ENCODE peak calls at places on chromosomes 13 and 19, in seven cellular contexts. One of them, this sample, is unnamed.
A peak's percentile ranks its signal among the peaks of the same experiment; 100 is the strongest.

GRCh38 chr19:11164879-11165406 is 9.4 kb upstream of the SPC24 start:
- DNase-seq in NCI-H510A treated with DMSO at 0.1 percent for 48 hours: no peak
- DNase-seq in EH: peak; percentile 90
- DNase-seq in effector memory CD8-positive, alpha-beta T cell: no peak
- DNase-seq in ascending aorta: peak; percentile 97
- DNase-seq in T-helper 2 cell: no peak
- DNase-seq in H9: no peak
- DNase-seq in this sample: no peak

GRCh38 chr19:15863272-15863671 is 34.6 kb downstream of the CYP4F2 start:
- DNase-seq in NCI-H510A treated with DMSO at 0.1 percent for 48 hours: no peak
- DNase-seq in EH: no peak
- DNase-seq in effector memory CD8-positive, alpha-beta T cell: no peak
- DNase-seq in ascending aorta: peak; percentile 7
- DNase-seq in T-helper 2 cell: no peak
- DNase-seq in H9: no peak
- DNase-seq in this sample: no peak

GRCh38 chr19:32677657-32678056 is 2.0 kb downstream of the RGS9BP start:
- DNase-seq in NCI-H510A treated with DMSO at 0.1 percent for 48 hours: no peak
- DNase-seq in EH: no peak
- DNase-seq in effector memory CD8-positive, alpha-beta T cell: no peak
- DNase-seq in ascending aorta: no peak
- DNase-seq in T-helper 2 cell: no peak
- DNase-seq in H9: peak; percentile 50
- DNase-seq in this sample: no peak

GRCh38 chr19:35757231-35757748 is 461 bp upstream of the HSPB6 start:
- DNase-seq in NCI-H510A treated with DMSO at 0.1 percent for 48 hours: no peak
- DNase-seq in EH: peak; percentile 95
- DNase-seq in effector memory CD8-positive, alpha-beta T cell: no peak
- DNase-seq in ascending aorta: peak; percentile 97
- DNase-seq in T-helper 2 cell: no peak
- DNase-seq in H9: no peak
- DNase-seq in this sample: no peak

GRCh38 chr13:93549326-93549855 is 322.8 kb downstream of the GPC6 start:
- DNase-seq in NCI-H510A treated with DMSO at 0.1 percent for 48 hours: no peak
- DNase-seq in EH: no peak
- DNase-seq in effector memory CD8-positive, alpha-beta T cell: no peak
- DNase-seq in ascending aorta: no peak
- DNase-seq in T-helper 2 cell: no peak
- DNase-seq in H9: no peak
- DNase-seq in this sample: no peak

GRCh38 chr19:1864480-1865171 is 1.2 kb upstream of the KLF16 start:
- DNase-seq in NCI-H510A treated with DMSO at 0.1 percent for 48 hours: peak; percentile 32
- DNase-seq in EH: peak; percentile 63
- DNase-seq in effector memory CD8-positive, alpha-beta T cell: peak; percentile 45
- DNase-seq in ascending aorta: peak; percentile 85
- DNase-seq in T-helper 2 cell: peak; percentile 64
- DNase-seq in H9: peak; percentile 89
- DNase-seq in this sample: no peak

GRCh38 chr19:39224910-39225309 is 19.9 kb downstream of the IFNL3 start:
- DNase-seq in NCI-H510A treated with DMSO at 0.1 percent for 48 hours: no peak
- DNase-seq in EH: no peak
- DNase-seq in effector memory CD8-positive, alpha-beta T cell: no peak
- DNase-seq in ascending aorta: no peak
- DNase-seq in T-helper 2 cell: no peak
- DNase-seq in H9: peak; percentile 55
- DNase-seq in this sample: no peak

GRCh38 chr13:110284809-110285519 is 22.0 kb downstream of the COL4A1 start:
- DNase-seq in NCI-H510A treated with DMSO at 0.1 percent for 48 hours: no peak
- DNase-seq in EH: peak; percentile 67
- DNase-seq in effector memory CD8-positive, alpha-beta T cell: no peak
- DNase-seq in ascending aorta: peak; percentile 55
- DNase-seq in T-helper 2 cell: no peak
- DNase-seq in H9: no peak
- DNase-seq in this sample: no peak

This sample was measured in D721Med.